ENCODE peak calls at places on chromosomes 16 and 17, in six cellular contexts. One of them, this sample, is unnamed.

GRCh38 chr17:2485543-2485942 is 26.1 kb downstream of the METTL16 start:
- DNase-seq in H1: no peak
- DNase-seq in IMR-90: no peak
- DNase-seq in trophoblast cell: peak
- DNase-seq in mesenchymal stem cell: no peak
- DNase-seq in neuronal stem cell: no peak
- DNase-seq in this sample: no peak

GRCh38 chr16:51773051-51773450 is 622.0 kb upstream of the SALL1 start:
- DNase-seq in H1: no peak
- DNase-seq in IMR-90: no peak
- DNase-seq in trophoblast cell: no peak
- DNase-seq in mesenchymal stem cell: no peak
- DNase-seq in neuronal stem cell: no peak
- DNase-seq in this sample: peak

GRCh38 chr16:88540346-88540977 is 29.7 kb upstream of the ZC3H18 start:
- DNase-seq in H1: no peak
- DNase-seq in IMR-90: no peak
- DNase-seq in trophoblast cell: no peak
- DNase-seq in mesenchymal stem cell: no peak
- DNase-seq in neuronal stem cell: no peak
- DNase-seq in this sample: no peak

GRCh38 chr16:50479771-50480170 is 68.4 kb upstream of the NKD1 start:
- DNase-seq in H1: no peak
- DNase-seq in IMR-90: no peak
- DNase-seq in trophoblast cell: no peak
- DNase-seq in mesenchymal stem cell: no peak
- DNase-seq in neuronal stem cell: no peak
- DNase-seq in this sample: no peak

GRCh38 chr17:8588877-8589276 is 41.6 kb downstream of the MYH10 start:
- DNase-seq in H1: no peak
- DNase-seq in IMR-90: no peak
- DNase-seq in trophoblast cell: no peak
- DNase-seq in mesenchymal stem cell: no peak
- DNase-seq in neuronal stem cell: no peak
- DNase-seq in this sample: no peak

GRCh38 chr16:68434654-68435210 is 13.6 kb downstream of the SMPD3 start:
- DNase-seq in H1: no peak
- DNase-seq in IMR-90: no peak
- DNase-seq in trophoblast cell: no peak
- DNase-seq in mesenchymal stem cell: no peak
- DNase-seq in neuronal stem cell: no peak
- DNase-seq in this sample: no peak

GRCh38 chr16:72203401-72203800 is 31.4 kb upstream of the PMFBP1 start:
- DNase-seq in H1: no peak
- DNase-seq in IMR-90: peak
- DNase-seq in trophoblast cell: peak
- DNase-seq in mesenchymal stem cell: peak
- DNase-seq in neuronal stem cell: no peak
- DNase-seq in this sample: no peak

GRCh38 chr17:34673995-34674900 is 94.9 kb downstream of the TMEM132E start:
- DNase-seq in H1: no peak
- DNase-seq in IMR-90: no peak
- DNase-seq in trophoblast cell: no peak
- DNase-seq in mesenchymal stem cell: no peak
- DNase-seq in neuronal stem cell: no peak
- DNase-seq in this sample: no peak

GRCh38 chr16:30353438-30354129 is 1.5 kb downstream of the CD2BP2 start:
- DNase-seq in H1: no peak
- DNase-seq in IMR-90: no peak
- DNase-seq in trophoblast cell: no peak
- DNase-seq in mesenchymal stem cell: no peak
- DNase-seq in neuronal stem cell: no peak
- DNase-seq in this sample: no peak

GRCh38 chr16:81723098-81723723 is 55.9 kb upstream of the PLCG2 start:
- DNase-seq in H1: no peak
- DNase-seq in IMR-90: peak
- DNase-seq in trophoblast cell: peak
- DNase-seq in mesenchymal stem cell: peak
- DNase-seq in neuronal stem cell: peak
- DNase-seq in this sample: peak

GRCh38 chr16:3020247-3020603 is at the start of gene TNFRSF12A:
- DNase-seq in H1: no peak
- DNase-seq in IMR-90: peak
- DNase-seq in trophoblast cell: peak
- DNase-seq in mesenchymal stem cell: peak
- DNase-seq in neuronal stem cell: peak
- DNase-seq in this sample: peak

GRCh38 chr17:73939808-73940207 is 263.7 kb upstream of the RPL38 start:
- DNase-seq in H1: no peak
- DNase-seq in IMR-90: no peak
- DNase-seq in trophoblast cell: no peak
- DNase-seq in mesenchymal stem cell: no peak
- DNase-seq in neuronal stem cell: no peak
- DNase-seq in this sample: no peak

GRCh38 chr16:57266531-57267268 is 17.8 kb downstream of the PLLP start:
- DNase-seq in H1: no peak
- DNase-seq in IMR-90: no peak
- DNase-seq in trophoblast cell: no peak
- DNase-seq in mesenchymal stem cell: no peak
- DNase-seq in neuronal stem cell: no peak
- DNase-seq in this sample: no peak

GRCh38 chr17:76307299-76307965 is 644 bp downstream of the QRICH2 start:
- DNase-seq in H1: no peak
- DNase-seq in IMR-90: no peak
- DNase-seq in trophoblast cell: no peak
- DNase-seq in mesenchymal stem cell: no peak
- DNase-seq in neuronal stem cell: no peak
- DNase-seq in this sample: no peak

GRCh38 chr17:3963214-3964201 is 729 bp downstream of the ATP2A3 start:
- DNase-seq in H1: no peak
- DNase-seq in IMR-90: no peak
- DNase-seq in trophoblast cell: no peak
- DNase-seq in mesenchymal stem cell: no peak
- DNase-seq in neuronal stem cell: no peak
- DNase-seq in this sample: no peak

GRCh38 chr16:979859-980594 is 1.5 kb upstream of the SOX8 start:
- DNase-seq in H1: no peak
- DNase-seq in IMR-90: no peak
- DNase-seq in trophoblast cell: no peak
- DNase-seq in mesenchymal stem cell: no peak
- DNase-seq in neuronal stem cell: no peak
- DNase-seq in this sample: peak
- H3K4me3 ChIP-seq in H1: peak
- H3K4me3 ChIP-seq in IMR-90: no peak
- H3K4me3 ChIP-seq in trophoblast cell: peak
- H3K4me3 ChIP-seq in mesenchymal stem cell: no peak
- H3K4me3 ChIP-seq in neuronal stem cell: peak
- H3K4me3 ChIP-seq in this sample: no peak

DNA sequence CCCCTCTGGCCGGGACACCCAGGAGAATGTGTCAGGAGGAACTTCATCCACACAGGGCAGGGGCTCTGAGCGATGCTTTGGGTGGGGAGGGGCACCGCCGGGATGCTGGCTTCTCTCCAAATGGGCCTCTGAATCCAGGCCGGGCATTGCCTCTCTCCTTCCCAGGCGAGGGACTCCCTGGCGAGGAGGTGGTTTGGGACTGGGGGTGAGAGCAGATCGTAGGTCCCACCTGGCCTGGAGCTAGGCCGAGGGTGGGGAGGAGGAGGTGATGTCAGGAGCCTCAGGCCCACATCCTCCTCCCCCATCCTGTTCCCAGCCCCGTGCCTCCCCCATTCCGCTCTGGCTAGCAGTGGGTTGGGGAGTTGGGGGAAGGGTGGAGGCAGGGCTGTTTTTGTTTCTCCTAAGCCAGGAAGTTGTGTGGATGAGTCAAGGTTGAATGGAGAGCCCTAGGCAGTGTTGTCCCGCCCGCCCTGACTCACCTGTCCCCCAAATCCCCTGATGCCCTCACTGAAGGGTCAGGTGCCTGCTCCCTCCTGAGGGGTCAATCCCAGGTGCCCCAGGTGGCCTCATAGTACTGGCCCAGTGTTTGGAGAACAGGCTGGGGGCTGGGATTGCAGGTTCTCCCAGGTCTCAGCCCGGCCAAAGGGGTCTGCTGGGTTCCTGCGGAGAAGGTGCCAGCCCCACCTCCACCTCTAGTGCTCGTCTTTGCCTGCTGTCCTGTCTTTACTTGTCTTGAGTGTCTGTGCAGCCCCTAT is 2.8 kb downstream of the GRB7 start:
- DNase-seq in H1: peak
- DNase-seq in IMR-90: peak
- DNase-seq in trophoblast cell: no peak
- DNase-seq in mesenchymal stem cell: no peak
- DNase-seq in neuronal stem cell: no peak
- DNase-seq in this sample: peak
- H2AK5ac ChIP-seq in H1: peak
- H2AK5ac ChIP-seq in IMR-90: peak
- H2AK5ac ChIP-seq in trophoblast cell: peak
- H2AK5ac ChIP-seq in mesenchymal stem cell: peak
- H2AK5ac ChIP-seq in neuronal stem cell: peak
- H2AK5ac ChIP-seq in this sample: no peak

GRCh38 chr17:62629556-62630364 is 2.3 kb downstream of the MRC2 start:
- DNase-seq in H1: no peak
- DNase-seq in IMR-90: no peak
- DNase-seq in trophoblast cell: peak
- DNase-seq in mesenchymal stem cell: no peak
- DNase-seq in neuronal stem cell: no peak
- DNase-seq in this sample: peak
- H3K4me3 ChIP-seq in H1: no peak
- H3K4me3 ChIP-seq in IMR-90: peak
- H3K4me3 ChIP-seq in trophoblast cell: peak
- H3K4me3 ChIP-seq in mesenchymal stem cell: peak
- H3K4me3 ChIP-seq in neuronal stem cell: peak
- H3K4me3 ChIP-seq in this sample: peak

GRCh38 chr17:72150632-72151460 is 30.0 kb downstream of the SOX9 start:
- DNase-seq in H1: peak
- DNase-seq in IMR-90: no peak
- DNase-seq in trophoblast cell: no peak
- DNase-seq in mesenchymal stem cell: no peak
- DNase-seq in neuronal stem cell: no peak
- DNase-seq in this sample: peak
- H2AK5ac ChIP-seq in H1: peak
- H2AK5ac ChIP-seq in IMR-90: peak
- H2AK5ac ChIP-seq in trophoblast cell: no peak
- H2AK5ac ChIP-seq in mesenchymal stem cell: peak
- H2AK5ac ChIP-seq in neuronal stem cell: no peak
- H2AK5ac ChIP-seq in this sample: no peak

GRCh38 chr17:49997256-49997735 is 2.3 kb upstream of the DLX3 start:
- DNase-seq in H1: no peak
- DNase-seq in IMR-90: no peak
- DNase-seq in trophoblast cell: peak
- DNase-seq in mesenchymal stem cell: no peak
- DNase-seq in neuronal stem cell: no peak
- DNase-seq in this sample: no peak
- H3K4me3 ChIP-seq in H1: no peak
- H3K4me3 ChIP-seq in IMR-90: no peak
- H3K4me3 ChIP-seq in trophoblast cell: no peak
- H3K4me3 ChIP-seq in mesenchymal stem cell: no peak
- H3K4me3 ChIP-seq in neuronal stem cell: no peak
- H3K4me3 ChIP-seq in this sample: no peak

GRCh38 chr16:79926451-79927205 is 326.1 kb upstream of the MAF start:
- DNase-seq in H1: no peak
- DNase-seq in IMR-90: no peak
- DNase-seq in trophoblast cell: no peak
- DNase-seq in mesenchymal stem cell: no peak
- DNase-seq in neuronal stem cell: no peak
- DNase-seq in this sample: no peak
- H2AK5ac ChIP-seq in H1: no peak
- H2AK5ac ChIP-seq in IMR-90: no peak
- H2AK5ac ChIP-seq in trophoblast cell: no peak
- H2AK5ac ChIP-seq in mesenchymal stem cell: no peak
- H2AK5ac ChIP-seq in neuronal stem cell: no peak
- H2AK5ac ChIP-seq in this sample: no peak

DNA sequence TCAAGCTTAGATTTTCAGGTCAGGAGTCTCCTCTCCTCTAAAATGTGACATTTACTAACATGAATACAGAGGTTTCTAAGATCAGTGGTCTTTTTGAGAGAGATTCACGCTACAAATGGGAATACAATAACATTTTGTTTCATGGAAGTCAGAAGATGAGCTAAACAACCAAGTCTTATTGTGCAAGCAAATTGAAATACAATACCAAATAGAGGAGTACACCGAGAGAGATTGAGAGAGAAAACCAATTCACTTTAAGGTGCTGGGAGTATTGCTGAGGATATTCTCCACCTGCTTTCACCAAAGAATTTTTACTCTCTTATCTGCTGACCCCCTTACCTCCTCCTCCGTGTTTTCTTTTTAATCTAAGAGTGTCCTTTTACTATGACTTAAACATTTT is 11.5 kb downstream of the VEZF1 start:
- DNase-seq in H1: no peak
- DNase-seq in IMR-90: no peak
- DNase-seq in trophoblast cell: no peak
- DNase-seq in mesenchymal stem cell: no peak
- DNase-seq in neuronal stem cell: no peak
- DNase-seq in this sample: no peak
- H3K4me3 ChIP-seq in H1: no peak
- H3K4me3 ChIP-seq in IMR-90: no peak
- H3K4me3 ChIP-seq in trophoblast cell: no peak
- H3K4me3 ChIP-seq in mesenchymal stem cell: no peak
- H3K4me3 ChIP-seq in neuronal stem cell: no peak
- H3K4me3 ChIP-seq in this sample: no peak

GRCh38 chr17:29045734-29046133 is 2.8 kb downstream of the PIPOX start:
- DNase-seq in H1: no peak
- DNase-seq in IMR-90: no peak
- DNase-seq in trophoblast cell: no peak
- DNase-seq in mesenchymal stem cell: no peak
- DNase-seq in neuronal stem cell: no peak
- DNase-seq in this sample: no peak

GRCh38 chr17:29042679-29043538 is at the start of gene PIPOX:
- DNase-seq in H1: peak
- DNase-seq in IMR-90: peak
- DNase-seq in trophoblast cell: peak
- DNase-seq in mesenchymal stem cell: peak
- DNase-seq in neuronal stem cell: peak
- DNase-seq in this sample: peak

GRCh38 chr17:29045026-29045425 is 2.1 kb downstream of the PIPOX start:
- DNase-seq in H1: no peak
- DNase-seq in IMR-90: no peak
- DNase-seq in trophoblast cell: no peak
- DNase-seq in mesenchymal stem cell: no peak
- DNase-seq in neuronal stem cell: no peak
- DNase-seq in this sample: no peak

GRCh38 chr17:29042026-29042678 is 789 bp upstream of the PIPOX start:
- DNase-seq in H1: no peak
- DNase-seq in IMR-90: no peak
- DNase-seq in trophoblast cell: no peak
- DNase-seq in mesenchymal stem cell: no peak
- DNase-seq in neuronal stem cell: no peak
- DNase-seq in this sample: no peak

GRCh38 chr17:29043539-29044165 is 711 bp downstream of the PIPOX start:
- DNase-seq in H1: no peak
- DNase-seq in IMR-90: no peak
- DNase-seq in trophoblast cell: no peak
- DNase-seq in mesenchymal stem cell: no peak
- DNase-seq in neuronal stem cell: no peak
- DNase-seq in this sample: no peak
- H2AK5ac ChIP-seq in H1: peak
- H2AK5ac ChIP-seq in IMR-90: no peak
- H2AK5ac ChIP-seq in trophoblast cell: no peak
- H2AK5ac ChIP-seq in mesenchymal stem cell: no peak
- H2AK5ac ChIP-seq in neuronal stem cell: no peak
- H2AK5ac ChIP-seq in this sample: peak

This sample was measured in mesendoderm.